ENCODE peak calls at places on chromosomes 7 and 10, in ten cellular contexts. K is breast epithelium, I is GM06990, P is PC-9, N is RWPE2, B is endothelial cell, F is osteocyte, W is B cell, A is lower lobe of right lung, Z is neural crest cell. S is an unnamed sample.

GRCh38 chr7:75639071-75639892 is 99.5 kb downstream of the HIP1 start:
- DNase-seq in K (no peak), I (peak), P (peak), N (no peak), B (peak), F (peak), W (no peak), A (peak), Z (peak), S (peak)

GRCh38 chr7:14305233-14305866 is 315.9 kb upstream of the ETV1 start:
- DNase-seq in K (no peak), I (no peak), P (no peak), N (no peak), B (no peak), F (no peak), W (no peak), A (no peak), Z (no peak), S (no peak)

GRCh38 chr7:11328309-11328708 is 354.6 kb downstream of the PHF14 start:
- DNase-seq in K (no peak), I (no peak), P (no peak), N (no peak), B (no peak), F (no peak), W (no peak), A (no peak), Z (no peak), S (no peak)

GRCh38 chr7:37901890-37902524 is 14.6 kb downstream of the SFRP4 start:
- DNase-seq in K (no peak), I (no peak), P (no peak), N (no peak), B (no peak), F (no peak), W (no peak), A (no peak), Z (no peak), S (no peak)

GRCh38 chr7:129828989-129829676 is 123.6 kb downstream of the UBE2H start:
- DNase-seq in K (no peak), I (no peak), P (no peak), N (no peak), B (no peak), F (no peak), W (no peak), A (no peak), Z (no peak), S (no peak)

GRCh38 chr10:3828404-3829192 is 43.6 kb upstream of the KLF6 start:
- DNase-seq in K (no peak), I (no peak), P (no peak), N (no peak), B (no peak), F (no peak), W (no peak), A (no peak), Z (no peak), S (peak)

GRCh38 chr7:128103498-128104108 is 72.4 kb upstream of the LRRC4 start:
- DNase-seq in K (no peak), I (peak), P (no peak), N (no peak), B (no peak), F (no peak), W (no peak), A (peak), Z (no peak), S (peak)

GRCh38 chr10:116538461-116538860 is 7.3 kb upstream of the PNLIP start:
- DNase-seq in K (no peak), I (no peak), P (no peak), N (no peak), B (no peak), F (no peak), W (no peak), A (no peak), Z (no peak), S (no peak)

GRCh38 chr10:88194961-88195367 is 331.5 kb downstream of the PTEN start:
- DNase-seq in K (no peak), I (no peak), P (no peak), N (no peak), B (no peak), F (no peak), W (no peak), A (no peak), Z (no peak), S (no peak)

GRCh38 chr7:12719978-12720377 is 32.5 kb downstream of the ARL4A start:
- DNase-seq in K (no peak), I (no peak), P (no peak), N (no peak), B (no peak), F (no peak), W (no peak), A (no peak), Z (no peak), S (no peak)

GRCh38 chr10:78443900-78444571 is 410.4 kb downstream of the RPS24 start:
- DNase-seq in K (no peak), I (no peak), P (no peak), N (no peak), B (no peak), F (no peak), W (no peak), A (no peak), Z (no peak), S (no peak)

GRCh38 chr10:93026072-93026471 is 34.5 kb upstream of the CYP26C1 start:
- DNase-seq in K (no peak), I (no peak), P (no peak), N (no peak), B (no peak), F (no peak), W (no peak), A (no peak), Z (no peak), S (no peak)

GRCh38 chr7:151233804-151234203 is 1.5 kb downstream of the CHPF2 start:
- DNase-seq in K (no peak), I (no peak), P (no peak), N (no peak), B (no peak), F (no peak), W (no peak), A (no peak), Z (no peak), S (peak)

GRCh38 chr10:51073461-51074237 is 638 bp upstream of the PRKG1 start:
- DNase-seq in K (no peak), I (peak), P (peak), N (peak), B (peak), F (no peak), W (no peak), A (no peak), Z (peak), S (peak)

GRCh38 chr10:132297521-132297920 is 10.2 kb downstream of the STK32C start:
- DNase-seq in K (no peak), I (no peak), P (no peak), N (no peak), B (no peak), F (no peak), W (no peak), A (no peak), Z (no peak), S (peak)

GRCh38 chr7:27606270-27607209 is 56.1 kb downstream of the HIBADH start:
- DNase-seq in K (no peak), I (no peak), P (no peak), N (no peak), B (no peak), F (no peak), W (no peak), A (no peak), Z (no peak), S (peak)

GRCh38 chr7:44769381-44770209 is 20.9 kb downstream of the ZMIZ2 start:
- DNase-seq in K (no peak), I (peak), P (peak), N (no peak), B (no peak), F (no peak), W (peak), A (no peak), Z (no peak), S (peak)

GRCh38 chr10:95187617-95188016 is 6.4 kb upstream of the ACSM6 start:
- DNase-seq in K (no peak), I (no peak), P (no peak), N (no peak), B (no peak), F (no peak), W (no peak), A (no peak), Z (no peak), S (no peak)

GRCh38 chr7:133853706-133854276 is 273.3 kb upstream of the LRGUK start:
- DNase-seq in K (peak), I (peak), P (peak), N (peak), B (peak), F (peak), W (peak), A (peak), Z (no peak), S (peak)

GRCh38 chr10:619710-620109 is 69.8 kb downstream of the DIP2C start:
- DNase-seq in K (no peak), I (no peak), P (no peak), N (no peak), B (no peak), F (no peak), W (no peak), A (peak), Z (no peak), S (no peak)

GRCh38 chr7:37284805-37285211 is 163.9 kb downstream of the ELMO1 start:
- DNase-seq in K (no peak), I (peak), P (peak), N (no peak), B (peak), F (no peak), W (peak), A (peak), Z (peak), S (no peak)

GRCh38 chr7:107995184-107996071 is 7.5 kb downstream of the LAMB1 start:
- DNase-seq in K (no peak), I (no peak), P (peak), N (no peak), B (no peak), F (peak), W (no peak), A (no peak), Z (no peak), S (peak)

GRCh38 chr7:134941947-134942346 is 44.4 kb upstream of the AGBL3 start:
- DNase-seq in K (no peak), I (no peak), P (no peak), N (no peak), B (no peak), F (no peak), W (no peak), A (no peak), Z (no peak), S (no peak)

GRCh38 chr7:1091019-1091643 is 3.2 kb downstream of the GPER1 start:
- DNase-seq in K (no peak), I (no peak), P (no peak), N (no peak), B (no peak), F (no peak), W (no peak), A (no peak), Z (no peak), S (peak)

GRCh38 chr10:68202965-68203358 is 29.0 kb downstream of the ATOH7 start:
- DNase-seq in K (no peak), I (no peak), P (no peak), N (no peak), B (no peak), F (no peak), W (no peak), A (no peak), Z (no peak), S (no peak)

GRCh38 chr10:86651021-86651471 is 3.3 kb upstream of the OPN4 start:
- DNase-seq in K (peak), I (no peak), P (no peak), N (no peak), B (no peak), F (no peak), W (no peak), A (no peak), Z (no peak), S (peak)

GRCh38 chr7:122884186-122884585 is 2.1 kb downstream of the CADPS2 start:
- DNase-seq in K (no peak), I (no peak), P (no peak), N (no peak), B (no peak), F (no peak), W (no peak), A (no peak), Z (no peak), S (no peak)

GRCh38 chr7:7489546-7489945 is 46.1 kb downstream of the COL28A1 start:
- DNase-seq in K (no peak), I (no peak), P (peak), N (no peak), B (no peak), F (no peak), W (no peak), A (no peak), Z (no peak), S (no peak)

GRCh38 chr10:95384011-95384704 is 93.4 kb upstream of the PDLIM1 start:
- DNase-seq in K (no peak), I (no peak), P (no peak), N (no peak), B (no peak), F (no peak), W (no peak), A (no peak), Z (no peak), S (no peak)

GRCh38 chr10:18606051-18606730 is 45.2 kb downstream of the NSUN6 start:
- DNase-seq in K (no peak), I (no peak), P (no peak), N (no peak), B (no peak), F (no peak), W (no peak), A (no peak), Z (no peak), S (no peak)

GRCh38 chr10:29210469-29210868 is 78.4 kb upstream of the LYZL1 start:
- DNase-seq in K (no peak), I (no peak), P (no peak), N (no peak), B (no peak), F (no peak), W (no peak), A (no peak), Z (no peak), S (no peak)

DNA sequence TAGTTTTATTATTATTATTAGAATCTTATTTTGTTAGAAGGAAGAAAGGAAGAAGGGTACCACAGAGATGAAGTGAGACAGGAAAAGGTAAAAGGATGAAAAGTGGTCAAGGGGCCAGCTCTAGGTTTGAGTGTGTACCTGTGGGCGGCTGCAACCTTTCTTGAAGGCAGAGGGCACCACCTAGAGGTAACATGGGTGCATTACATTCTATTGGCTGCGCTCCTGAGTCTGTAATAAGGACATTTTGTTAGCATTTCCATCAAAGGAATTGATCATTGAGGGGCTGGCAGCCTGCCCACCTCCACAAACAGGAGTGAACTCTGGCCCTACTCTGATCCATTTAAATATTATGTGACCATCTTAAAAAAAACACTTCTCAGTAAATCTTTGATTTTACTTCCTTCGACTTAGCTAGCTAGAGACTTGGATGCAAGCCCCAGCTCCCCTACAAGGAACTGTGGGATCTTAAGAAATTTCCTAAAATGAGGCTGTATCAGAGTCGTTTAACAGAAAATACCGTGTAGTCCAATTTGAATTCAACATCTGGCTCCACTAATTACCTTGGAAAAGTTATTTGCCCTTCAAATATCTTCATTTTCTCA is 610.4 kb downstream of the IPMK start:
- DNase-seq in K (no peak), I (peak), P (peak), N (peak), B (peak), F (no peak), W (no peak), A (peak), Z (peak), S (peak)
- TF ChIP-seq CTCF in K (peak), I (peak), P (peak), N (peak), B (peak), F (peak), W (peak), A (peak), Z (peak), S (peak)

DNA sequence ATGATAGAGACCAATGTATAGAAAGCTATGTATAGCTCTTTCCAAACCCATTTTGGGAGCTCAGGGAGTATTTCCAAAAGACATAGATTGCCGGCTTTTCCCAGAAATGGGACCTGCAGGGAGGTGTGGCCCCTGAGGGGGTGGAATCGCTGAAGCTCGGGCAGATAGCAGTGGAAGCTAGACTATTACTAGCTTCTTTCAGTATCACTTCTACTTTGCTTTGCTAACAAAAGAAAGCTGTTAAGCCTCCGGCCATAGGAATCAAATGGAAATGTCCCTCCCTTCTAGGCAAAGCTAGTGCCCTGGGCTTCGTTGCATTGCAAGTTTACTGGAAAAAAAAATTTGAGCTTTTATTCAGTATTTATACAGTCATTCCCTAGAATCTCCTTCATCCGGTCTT is 30.5 kb upstream of the XRCC2 start:
- DNase-seq in K (no peak), I (no peak), P (no peak), N (no peak), B (no peak), F (no peak), W (no peak), A (no peak), Z (no peak), S (no peak)
- TF ChIP-seq CTCF in K (no peak), I (no peak), P (no peak), N (no peak), B (no peak), F (no peak), W (no peak), A (no peak), Z (no peak), S (no peak)

DNA sequence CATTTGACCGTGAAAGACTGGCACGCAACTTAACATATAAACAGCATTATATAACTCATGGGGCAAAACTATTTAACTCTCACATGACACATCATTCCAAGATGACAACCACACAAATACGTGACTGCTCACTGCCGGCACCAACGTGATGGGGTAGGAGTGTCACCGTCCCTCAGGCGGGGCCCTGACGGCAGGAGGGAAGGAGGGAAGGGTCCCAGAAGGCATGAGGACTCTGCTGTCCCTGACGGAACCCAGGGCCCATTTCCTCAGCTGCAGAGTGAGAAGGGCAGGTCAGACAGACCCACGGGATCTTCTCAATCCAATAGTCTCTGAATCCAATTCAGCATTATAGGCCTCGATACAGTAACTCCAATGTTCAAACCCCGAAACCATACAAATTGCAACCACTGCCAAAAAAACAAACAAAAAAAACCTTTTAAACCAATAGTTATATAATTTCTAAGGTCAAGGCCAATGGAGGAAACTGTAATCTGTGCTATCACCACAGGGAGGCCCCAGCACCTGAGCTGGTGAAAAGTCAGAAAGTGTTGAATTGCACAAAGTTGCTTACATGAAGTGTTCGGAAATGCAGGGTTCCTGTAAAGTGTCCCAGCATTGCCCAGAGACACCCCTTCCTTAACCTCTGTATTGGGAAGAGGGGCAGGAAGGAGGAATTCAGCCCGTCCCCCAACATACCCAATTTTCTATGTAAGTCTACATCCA is 137.4 kb downstream of the TNS3 start:
- DNase-seq in K (no peak), I (no peak), P (no peak), N (no peak), B (no peak), F (no peak), W (peak), A (no peak), Z (no peak), S (no peak)
- TF ChIP-seq CTCF in K (peak), I (peak), P (peak), N (peak), B (peak), F (peak), W (peak), A (peak), Z (peak), S (peak)

DNA sequence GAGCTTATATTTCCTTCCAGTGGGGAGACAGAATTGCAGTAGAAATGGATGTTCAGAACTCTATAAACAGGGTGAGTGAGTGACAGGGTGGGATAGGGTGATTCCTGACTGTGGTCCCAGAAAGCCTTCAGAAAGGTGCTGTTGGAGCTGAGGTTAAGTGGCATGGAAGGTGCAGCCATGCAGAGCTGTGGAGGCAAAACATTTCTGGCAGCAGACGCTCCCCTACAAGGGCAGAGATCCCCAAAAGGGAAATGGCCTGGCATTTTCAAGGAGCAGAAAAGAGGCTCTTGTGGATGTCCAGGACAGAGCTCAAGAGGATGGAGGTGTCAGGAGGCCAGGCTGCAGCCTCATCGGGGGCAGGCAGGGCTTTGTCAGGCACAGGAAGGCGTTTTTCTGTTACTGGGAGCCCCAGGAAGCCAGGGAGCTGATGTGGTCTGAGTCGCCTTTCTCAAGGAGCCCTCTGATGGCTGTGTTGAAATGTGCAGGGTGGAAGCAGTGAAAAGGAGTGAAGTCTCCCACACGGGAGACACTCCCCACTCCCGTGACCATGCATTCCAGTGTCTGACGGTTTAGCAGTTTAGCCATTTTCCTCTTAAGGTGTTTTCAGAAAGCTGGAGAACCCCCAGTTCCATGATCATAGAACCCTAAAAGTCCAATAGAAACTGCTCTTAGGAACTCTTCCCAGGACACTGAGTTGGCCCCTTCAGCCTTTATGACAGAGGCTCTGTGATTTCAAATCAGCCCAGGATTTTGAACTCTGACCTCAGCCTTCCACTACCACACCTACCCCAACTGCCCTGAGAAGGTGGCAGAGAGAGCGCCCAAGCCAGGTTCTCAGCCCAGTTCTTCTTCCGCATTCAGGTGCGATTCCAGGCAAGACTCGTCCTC is 96.2 kb downstream of the C10orf105 start:
- DNase-seq in K (no peak), I (no peak), P (peak), N (no peak), B (peak), F (no peak), W (no peak), A (no peak), Z (peak), S (peak)
- TF ChIP-seq CTCF in K (no peak), I (no peak), P (peak), N (no peak), B (no peak), F (peak), W (no peak), A (peak), Z (peak), S (peak)

S was measured in osteoblast.